ENCODE peak calls at places on chromosomes 2 and 18, in seven cellular contexts. Y, V, E, Q, F, N and Z are unnamed samples.

GRCh38 chr2:151976945-151977353 is 121.9 kb downstream of the CACNB4 start:
- DNase-seq in Y (no peak), V (no peak), E (no peak), Q (no peak), F (no peak), N (no peak), Z (no peak)

GRCh38 chr2:95149397-95149984 is 10.2 kb downstream of the ZNF514 start:
- DNase-seq in Y (no peak), V (no peak), E (no peak), Q (no peak), F (peak; percentile 10), N (no peak), Z (no peak)

GRCh38 chr2:229780856-229781773 is 66.8 kb upstream of the DNER start:
- DNase-seq in Y (peak; percentile 42), V (no peak), E (peak; percentile 49), Q (no peak), F (peak; percentile 47), N (no peak), Z (no peak)

GRCh38 chr18:69992776-69993175 is 45.1 kb upstream of the CD226 start:
- DNase-seq in Y (no peak), V (no peak), E (no peak), Q (no peak), F (peak; percentile 48), N (no peak), Z (no peak)

GRCh38 chr2:45330617-45331016 is 280.4 kb downstream of the SRBD1 start:
- DNase-seq in Y (no peak), V (no peak), E (no peak), Q (no peak), F (no peak), N (no peak), Z (no peak)

GRCh38 chr2:86062043-86062442 is 43.6 kb downstream of the POLR1A start:
- DNase-seq in Y (no peak), V (no peak), E (no peak), Q (no peak), F (peak; percentile 80), N (no peak), Z (no peak)

GRCh38 chr2:200172944-200173481 is 133.5 kb upstream of the SPATS2L start:
- DNase-seq in Y (no peak), V (no peak), E (no peak), Q (no peak), F (peak; percentile 51), N (no peak), Z (no peak)

GRCh38 chr2:240569523-240569997 is 1.3 kb downstream of the RNPEPL1 start:
- DNase-seq in Y (no peak), V (no peak), E (no peak), Q (peak; percentile 14), F (no peak), N (no peak), Z (no peak)

GRCh38 chr2:223197046-223197445 is 145.1 kb downstream of the KCNE4 start:
- DNase-seq in Y (no peak), V (no peak), E (no peak), Q (peak; percentile 55), F (peak; percentile 45), N (no peak), Z (no peak)

GRCh38 chr2:26922638-26923466 is 47.6 kb upstream of the MAPRE3 start:
- DNase-seq in Y (peak; percentile 21), V (peak; percentile 46), E (peak; percentile 89), Q (peak; percentile 62), F (peak; percentile 38), N (peak; percentile 26), Z (peak; percentile 49)

DNA sequence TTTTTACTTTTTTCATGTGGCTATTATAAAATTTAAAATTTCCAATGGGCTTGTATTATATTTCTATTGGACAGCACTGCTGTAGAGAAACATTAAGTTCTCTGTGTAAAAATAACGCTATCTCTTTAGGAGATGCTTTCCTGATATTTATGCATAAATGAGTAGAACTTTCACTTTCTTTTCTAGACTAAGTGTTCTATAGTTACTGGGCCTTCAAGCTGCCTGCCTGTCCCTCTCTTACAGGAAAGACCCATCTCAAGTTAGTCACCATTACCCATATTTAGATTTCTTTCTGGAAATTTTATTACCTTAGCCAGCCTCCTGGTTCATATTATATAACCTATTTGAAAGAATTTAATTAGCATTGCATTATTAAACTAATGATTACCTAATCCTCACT is 4.8 kb downstream of the ITGA4 start:
- DNase-seq in Y (no peak), V (no peak), E (no peak), Q (no peak), F (no peak), N (no peak), Z (no peak)
- H3K27ac ChIP-seq in Y (peak overlapping the region; percentile 61), V (no peak overlapping the region), E (no peak overlapping the region), Q (peak overlapping the region; percentile 11), F (no peak overlapping the region), N (no peak overlapping the region), Z (no peak overlapping the region)

GRCh38 chr2:119483896-119484718 is 40.2 kb downstream of the SCTR start:
- DNase-seq in Y (no peak), V (no peak), E (no peak), Q (no peak), F (no peak), N (no peak), Z (no peak)

GRCh38 chr2:119483395-119483753 is 40.9 kb downstream of the SCTR start:
- DNase-seq in Y (no peak), V (no peak), E (no peak), Q (no peak), F (no peak), N (no peak), Z (no peak)

GRCh38 chr2:119481501-119482455 is 42.5 kb downstream of the SCTR start:
- DNase-seq in Y (no peak), V (no peak), E (no peak), Q (no peak), F (no peak), N (no peak), Z (peak; percentile 49)

GRCh38 chr2:119480718-119481142 is 43.6 kb downstream of the SCTR start:
- DNase-seq in Y (no peak), V (no peak), E (no peak), Q (no peak), F (no peak), N (no peak), Z (peak; percentile 80)

DNA sequence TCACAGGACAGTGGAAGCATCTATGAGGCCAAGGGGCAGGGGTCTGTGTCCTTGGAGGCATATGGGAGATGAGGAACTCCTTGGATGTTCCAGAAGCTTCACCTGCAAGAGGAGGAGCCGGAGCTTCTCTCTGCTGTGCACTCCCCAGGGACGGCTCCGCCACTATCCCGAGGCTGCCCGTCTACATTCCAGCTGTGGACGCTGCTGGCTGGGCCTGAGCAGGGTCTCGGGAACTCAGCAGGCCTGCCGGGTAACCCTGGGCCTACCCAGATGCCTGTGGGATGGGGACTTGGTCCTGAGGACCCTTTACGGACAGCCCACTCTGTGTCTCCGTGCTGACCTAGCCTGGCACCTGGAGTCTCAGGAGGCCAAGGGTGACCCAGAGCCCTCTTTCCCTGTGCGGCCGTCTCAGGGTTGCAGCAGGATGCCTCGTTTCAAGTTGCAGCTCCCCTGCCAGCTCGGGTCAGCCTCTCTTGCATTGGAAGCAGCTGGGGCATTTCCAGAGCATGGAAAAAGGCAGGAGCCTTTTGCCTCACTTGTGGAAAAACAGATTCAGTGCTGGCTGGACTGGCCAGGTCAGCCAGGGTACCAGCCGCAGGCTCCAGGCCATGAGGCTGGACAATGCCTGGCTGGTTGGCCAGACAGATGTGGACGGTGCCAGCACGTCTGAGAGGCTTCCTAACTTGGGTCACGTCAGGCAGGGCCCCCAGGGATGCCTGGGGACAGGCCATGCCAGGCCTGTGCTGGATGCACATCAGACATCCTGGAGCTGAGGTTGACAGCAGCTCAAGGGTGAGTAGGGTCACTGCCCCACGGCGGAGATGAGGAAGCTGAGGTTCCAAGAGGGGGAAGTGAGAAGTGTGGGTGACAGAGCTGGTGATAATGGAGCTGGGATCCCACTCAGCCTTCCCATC is 41.5 kb downstream of the SCTR start:
- DNase-seq in Y (no peak), V (no peak), E (peak; percentile 71), Q (no peak), F (no peak), N (no peak), Z (no peak)
- H3K27ac ChIP-seq in Y (no peak overlapping the region), V (no peak overlapping the region), E (peak overlapping the region; percentile 95), Q (no peak overlapping the region), F (no peak overlapping the region), N (no peak overlapping the region), Z (peak overlapping the region; percentile 90)

GRCh38 chr18:1976484-1976883 is 594.8 kb downstream of the METTL4 start:
- DNase-seq in Y (no peak), V (no peak), E (no peak), Q (no peak), F (no peak), N (no peak), Z (no peak)
- H3K27ac ChIP-seq in Y (no peak overlapping the region), V (no peak overlapping the region), E (no peak overlapping the region), Q (no peak overlapping the region), F (no peak overlapping the region), N (no peak overlapping the region), Z (no peak overlapping the region)

GRCh38 chr2:236643480-236643879 is 73.9 kb downstream of the ACKR3 start:
- DNase-seq in Y (no peak), V (no peak), E (no peak), Q (peak; percentile 10), F (no peak), N (no peak), Z (no peak)

GRCh38 chr2:236642125-236642524 is 72.5 kb downstream of the ACKR3 start:
- DNase-seq in Y (no peak), V (no peak), E (no peak), Q (peak; percentile 28), F (no peak), N (no peak), Z (no peak)

GRCh38 chr2:236644067-236644466 is 74.4 kb downstream of the ACKR3 start:
- DNase-seq in Y (no peak), V (no peak), E (no peak), Q (no peak), F (no peak), N (no peak), Z (no peak)

GRCh38 chr2:236641051-236641450 is 71.4 kb downstream of the ACKR3 start:
- DNase-seq in Y (no peak), V (no peak), E (no peak), Q (peak; percentile 11), F (no peak), N (no peak), Z (no peak)

GRCh38 chr2:236642584-236643291 is 73.1 kb downstream of the ACKR3 start:
- DNase-seq in Y (no peak), V (peak; percentile 59), E (no peak), Q (peak; percentile 96), F (peak; percentile 100), N (no peak), Z (peak; percentile 57)
- H3K27ac ChIP-seq in Y (no peak overlapping the region), V (peak overlapping the region; percentile 67), E (no peak overlapping the region), Q (peak overlapping the region; percentile 76), F (peak overlapping the region; percentile 88), N (no peak overlapping the region), Z (no peak overlapping the region)